ENCODE peak calls at places on chromosomes 2 and 18, in eight cellular contexts. One of them, this sample, is unnamed.

GRCh38 chr2:84796798-84797197 is 84.1 kb downstream of the TRABD2A start:
- DNase-seq in K562: no peak
- DNase-seq in astrocyte: no peak
- DNase-seq in IMR-90: no peak
- DNase-seq in neural progenitor cell: no peak
- DNase-seq in fibroblast of lung: no peak
- DNase-seq in A549: no peak
- DNase-seq in PC-3: peak; percentile 62
- DNase-seq in this sample: no peak

GRCh38 chr2:45168731-45169338 is 159.6 kb upstream of the SIX2 start:
- DNase-seq in K562: no peak
- DNase-seq in astrocyte: no peak
- DNase-seq in IMR-90: no peak
- DNase-seq in neural progenitor cell: peak; percentile 71
- DNase-seq in fibroblast of lung: no peak
- DNase-seq in A549: peak; percentile 46
- DNase-seq in PC-3: peak; percentile 61
- DNase-seq in this sample: peak; percentile 64

GRCh38 chr2:138245309-138245708 is 256.3 kb upstream of the SPOPL start:
- DNase-seq in K562: no peak
- DNase-seq in astrocyte: no peak
- DNase-seq in IMR-90: peak; percentile 1
- DNase-seq in neural progenitor cell: no peak
- DNase-seq in fibroblast of lung: no peak
- DNase-seq in A549: no peak
- DNase-seq in PC-3: no peak
- DNase-seq in this sample: no peak

GRCh38 chr2:220569380-220569779 is 942.0 kb downstream of the SLC4A3 start:
- DNase-seq in K562: no peak
- DNase-seq in astrocyte: no peak
- DNase-seq in IMR-90: no peak
- DNase-seq in neural progenitor cell: no peak
- DNase-seq in fibroblast of lung: no peak
- DNase-seq in A549: no peak
- DNase-seq in PC-3: no peak
- DNase-seq in this sample: no peak

GRCh38 chr2:16250886-16251285 is 310.5 kb downstream of the MYCN start:
- DNase-seq in K562: no peak
- DNase-seq in astrocyte: no peak
- DNase-seq in IMR-90: no peak
- DNase-seq in neural progenitor cell: no peak
- DNase-seq in fibroblast of lung: no peak
- DNase-seq in A549: no peak
- DNase-seq in PC-3: peak; percentile 46
- DNase-seq in this sample: no peak

GRCh38 chr2:4258563-4258962 is 555.2 kb downstream of the DCDC2C start:
- DNase-seq in K562: no peak
- DNase-seq in astrocyte: no peak
- DNase-seq in IMR-90: no peak
- DNase-seq in neural progenitor cell: no peak
- DNase-seq in fibroblast of lung: peak; percentile 76
- DNase-seq in A549: peak; percentile 9
- DNase-seq in PC-3: peak; percentile 51
- DNase-seq in this sample: no peak

GRCh38 chr2:128160616-128161275 is 69.7 kb downstream of the UGGT1 start:
- DNase-seq in K562: no peak
- DNase-seq in astrocyte: no peak
- DNase-seq in IMR-90: no peak
- DNase-seq in neural progenitor cell: no peak
- DNase-seq in fibroblast of lung: no peak
- DNase-seq in A549: no peak
- DNase-seq in PC-3: no peak
- DNase-seq in this sample: no peak

GRCh38 chr2:27303093-27304025 is 4.9 kb downstream of the UCN start:
- DNase-seq in K562: peak; percentile 70
- DNase-seq in astrocyte: peak; percentile 32
- DNase-seq in IMR-90: peak; percentile 72
- DNase-seq in neural progenitor cell: peak; percentile 85
- DNase-seq in fibroblast of lung: peak; percentile 79
- DNase-seq in A549: peak; percentile 80
- DNase-seq in PC-3: peak; percentile 82
- DNase-seq in this sample: peak; percentile 57

GRCh38 chr2:60925994-60926750 is 44.8 kb downstream of the REL start:
- DNase-seq in K562: no peak
- DNase-seq in astrocyte: peak; percentile 20
- DNase-seq in IMR-90: peak; percentile 79
- DNase-seq in neural progenitor cell: no peak
- DNase-seq in fibroblast of lung: peak; percentile 60
- DNase-seq in A549: peak; percentile 24
- DNase-seq in PC-3: peak; percentile 42
- DNase-seq in this sample: no peak

GRCh38 chr2:19900536-19901200 is 1.1 kb downstream of the TTC32 start:
- DNase-seq in K562: peak; percentile 9
- DNase-seq in astrocyte: peak; percentile 15
- DNase-seq in IMR-90: no peak
- DNase-seq in neural progenitor cell: peak; percentile 13
- DNase-seq in fibroblast of lung: peak; percentile 37
- DNase-seq in A549: peak; percentile 35
- DNase-seq in PC-3: peak; percentile 43
- DNase-seq in this sample: peak; percentile 17

GRCh38 chr2:42072349-42073118 is 24.7 kb downstream of the PKDCC start:
- DNase-seq in K562: no peak
- DNase-seq in astrocyte: no peak
- DNase-seq in IMR-90: peak; percentile 48
- DNase-seq in neural progenitor cell: peak; percentile 55
- DNase-seq in fibroblast of lung: peak; percentile 85
- DNase-seq in A549: no peak
- DNase-seq in PC-3: no peak
- DNase-seq in this sample: no peak

GRCh38 chr2:237886702-237887481 is 27.5 kb downstream of the RAMP1 start:
- DNase-seq in K562: no peak
- DNase-seq in astrocyte: peak; percentile 82
- DNase-seq in IMR-90: peak; percentile 80
- DNase-seq in neural progenitor cell: no peak
- DNase-seq in fibroblast of lung: peak; percentile 91
- DNase-seq in A549: no peak
- DNase-seq in PC-3: no peak
- DNase-seq in this sample: no peak

GRCh38 chr2:40016151-40016885 is 237.3 kb upstream of the THUMPD2 start:
- DNase-seq in K562: no peak
- DNase-seq in astrocyte: no peak
- DNase-seq in IMR-90: peak; percentile 81
- DNase-seq in neural progenitor cell: no peak
- DNase-seq in fibroblast of lung: no peak
- DNase-seq in A549: no peak
- DNase-seq in PC-3: no peak
- DNase-seq in this sample: no peak

GRCh38 chr2:48479923-48480322 is 50.0 kb upstream of the STON1 start:
- DNase-seq in K562: no peak
- DNase-seq in astrocyte: no peak
- DNase-seq in IMR-90: no peak
- DNase-seq in neural progenitor cell: no peak
- DNase-seq in fibroblast of lung: peak; percentile 34
- DNase-seq in A549: no peak
- DNase-seq in PC-3: no peak
- DNase-seq in this sample: no peak

GRCh38 chr2:207341114-207341750 is 175.5 kb upstream of the KLF7 start:
- DNase-seq in K562: no peak
- DNase-seq in astrocyte: no peak
- DNase-seq in IMR-90: no peak
- DNase-seq in neural progenitor cell: peak; percentile 34
- DNase-seq in fibroblast of lung: no peak
- DNase-seq in A549: no peak
- DNase-seq in PC-3: no peak
- DNase-seq in this sample: no peak

GRCh38 chr2:74457129-74457548 is 1.1 kb upstream of the WBP1 start:
- DNase-seq in K562: no peak
- DNase-seq in astrocyte: no peak
- DNase-seq in IMR-90: peak; percentile 31
- DNase-seq in neural progenitor cell: no peak
- DNase-seq in fibroblast of lung: peak; percentile 22
- DNase-seq in A549: no peak
- DNase-seq in PC-3: no peak
- DNase-seq in this sample: no peak

GRCh38 chr2:112615051-112615450 is 30.6 kb downstream of the CHCHD5 start:
- DNase-seq in K562: no peak
- DNase-seq in astrocyte: no peak
- DNase-seq in IMR-90: no peak
- DNase-seq in neural progenitor cell: no peak
- DNase-seq in fibroblast of lung: no peak
- DNase-seq in A549: no peak
- DNase-seq in PC-3: no peak
- DNase-seq in this sample: no peak

GRCh38 chr2:74587664-74588277 is 33.3 kb downstream of the DOK1 start:
- DNase-seq in K562: peak; percentile 50
- DNase-seq in astrocyte: peak; percentile 43
- DNase-seq in IMR-90: peak; percentile 74
- DNase-seq in neural progenitor cell: peak; percentile 68
- DNase-seq in fibroblast of lung: peak; percentile 77
- DNase-seq in A549: peak; percentile 77
- DNase-seq in PC-3: peak; percentile 83
- DNase-seq in this sample: peak; percentile 74

GRCh38 chr2:169838743-169839489 is 11.7 kb downstream of the UBR3 start:
- DNase-seq in K562: no peak
- DNase-seq in astrocyte: no peak
- DNase-seq in IMR-90: no peak
- DNase-seq in neural progenitor cell: no peak
- DNase-seq in fibroblast of lung: no peak
- DNase-seq in A549: no peak
- DNase-seq in PC-3: no peak
- DNase-seq in this sample: no peak

GRCh38 chr2:217997510-217997909 is 5.3 kb downstream of the TNS1 start:
- DNase-seq in K562: no peak
- DNase-seq in astrocyte: no peak
- DNase-seq in IMR-90: no peak
- DNase-seq in neural progenitor cell: no peak
- DNase-seq in fibroblast of lung: no peak
- DNase-seq in A549: no peak
- DNase-seq in PC-3: no peak
- DNase-seq in this sample: no peak
- H3K4me2 ChIP-seq in K562: no peak overlapping the region
- H3K4me2 ChIP-seq in astrocyte: no peak overlapping the region
- H3K4me2 ChIP-seq in IMR-90: no peak overlapping the region
- H3K4me2 ChIP-seq in neural progenitor cell: no peak overlapping the region
- H3K4me2 ChIP-seq in fibroblast of lung: no peak overlapping the region
- H3K4me2 ChIP-seq in A549: no peak overlapping the region
- H3K4me2 ChIP-seq in PC-3: no peak overlapping the region
- H3K4me2 ChIP-seq in this sample: no peak overlapping the region

GRCh38 chr2:101004671-101005325 is 2.7 kb downstream of the RPL31 start:
- DNase-seq in K562: no peak
- DNase-seq in astrocyte: no peak
- DNase-seq in IMR-90: no peak
- DNase-seq in neural progenitor cell: no peak
- DNase-seq in fibroblast of lung: no peak
- DNase-seq in A549: no peak
- DNase-seq in PC-3: no peak
- DNase-seq in this sample: no peak
- H3K4me3 ChIP-seq in K562: no peak overlapping the region
- H3K4me3 ChIP-seq in astrocyte: peak overlapping the region; percentile 98
- H3K4me3 ChIP-seq in IMR-90: no peak overlapping the region
- H3K4me3 ChIP-seq in neural progenitor cell: no peak overlapping the region
- H3K4me3 ChIP-seq in fibroblast of lung: peak overlapping the region; percentile 91
- H3K4me3 ChIP-seq in A549: peak overlapping the region; percentile 71
- H3K4me3 ChIP-seq in PC-3: peak overlapping the region; percentile 98
- H3K4me3 ChIP-seq in this sample: no peak overlapping the region

GRCh38 chr18:55418439-55418838 is 169.6 kb downstream of the TCF4 start:
- DNase-seq in K562: no peak
- DNase-seq in astrocyte: no peak
- DNase-seq in IMR-90: no peak
- DNase-seq in neural progenitor cell: no peak
- DNase-seq in fibroblast of lung: no peak
- DNase-seq in A549: no peak
- DNase-seq in PC-3: no peak
- DNase-seq in this sample: no peak
- H3K27ac ChIP-seq in K562: no peak overlapping the region
- H3K27ac ChIP-seq in astrocyte: no peak overlapping the region
- H3K27ac ChIP-seq in IMR-90: no peak overlapping the region
- H3K27ac ChIP-seq in neural progenitor cell: no peak overlapping the region
- H3K27ac ChIP-seq in fibroblast of lung: no peak overlapping the region
- H3K27ac ChIP-seq in A549: no peak overlapping the region
- H3K27ac ChIP-seq in PC-3: no peak overlapping the region
- H3K27ac ChIP-seq in this sample: no peak overlapping the region

GRCh38 chr2:109648041-109648527 is 33.9 kb downstream of the SOWAHC start:
- DNase-seq in K562: no peak
- DNase-seq in astrocyte: peak; percentile 28
- DNase-seq in IMR-90: no peak
- DNase-seq in neural progenitor cell: no peak
- DNase-seq in fibroblast of lung: peak; percentile 12
- DNase-seq in A549: no peak
- DNase-seq in PC-3: no peak
- DNase-seq in this sample: no peak
- H3K4me2 ChIP-seq in K562: no peak overlapping the region
- H3K4me2 ChIP-seq in astrocyte: peak overlapping the region; percentile 23
- H3K4me2 ChIP-seq in IMR-90: no peak overlapping the region
- H3K4me2 ChIP-seq in neural progenitor cell: no peak overlapping the region
- H3K4me2 ChIP-seq in fibroblast of lung: no peak overlapping the region
- H3K4me2 ChIP-seq in A549: no peak overlapping the region
- H3K4me2 ChIP-seq in PC-3: no peak overlapping the region
- H3K4me2 ChIP-seq in this sample: no peak overlapping the region

DNA sequence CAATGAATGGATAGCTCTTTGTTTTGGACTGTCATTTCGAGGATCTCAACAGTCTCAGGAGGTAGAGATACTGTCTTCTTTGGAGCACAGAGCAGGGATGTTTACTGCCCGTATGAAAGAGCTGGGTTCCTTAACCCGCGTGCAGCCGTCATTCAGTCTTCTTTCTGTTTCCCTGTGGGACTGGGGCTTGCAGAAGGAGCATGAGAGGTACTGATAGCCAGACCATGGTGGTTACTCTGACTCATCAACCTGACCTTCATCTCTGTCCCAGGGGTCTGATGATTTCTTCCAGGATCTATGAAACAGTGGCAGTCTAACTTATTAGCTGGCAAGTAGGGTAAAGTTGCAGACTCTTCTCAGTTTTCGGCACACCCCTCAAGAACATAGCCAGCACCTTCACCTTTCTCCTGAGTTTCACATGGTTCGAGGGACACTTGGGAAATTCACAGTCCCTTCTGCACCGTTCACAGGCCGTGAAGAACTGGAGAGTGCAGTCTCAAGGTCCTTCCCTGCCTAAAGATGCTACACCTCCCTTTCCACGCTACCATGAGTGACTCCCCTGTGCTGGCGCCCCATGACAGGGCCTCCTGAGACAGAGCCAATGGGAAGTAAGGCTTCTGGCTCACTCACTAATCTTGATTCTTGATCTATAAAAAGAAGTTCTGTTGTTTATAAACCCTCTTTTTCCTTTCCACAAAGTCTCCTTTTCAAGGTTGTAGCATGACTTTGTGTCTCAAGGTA is 226.2 kb downstream of the MC4R start:
- DNase-seq in K562: peak; percentile 4
- DNase-seq in astrocyte: peak; percentile 12
- DNase-seq in IMR-90: no peak
- DNase-seq in neural progenitor cell: no peak
- DNase-seq in fibroblast of lung: no peak
- DNase-seq in A549: no peak
- DNase-seq in PC-3: no peak
- DNase-seq in this sample: peak; percentile 66
- H3K4me3 ChIP-seq in K562: no peak overlapping the region
- H3K4me3 ChIP-seq in astrocyte: no peak overlapping the region
- H3K4me3 ChIP-seq in IMR-90: no peak overlapping the region
- H3K4me3 ChIP-seq in neural progenitor cell: no peak overlapping the region
- H3K4me3 ChIP-seq in fibroblast of lung: no peak overlapping the region
- H3K4me3 ChIP-seq in A549: no peak overlapping the region
- H3K4me3 ChIP-seq in PC-3: no peak overlapping the region
- H3K4me3 ChIP-seq in this sample: peak overlapping the region; percentile 2